ENCODE peak calls at places on chromosomes 5 and 9, in four cellular contexts. One of them, this sample, is unnamed.

GRCh38 chr5:85069659-85070640 is 685.3 kb upstream of the EDIL3 start:
- DNase-seq in astrocyte of the spinal cord: no peak
- DNase-seq in stomach: no peak
- DNase-seq in lower leg skin: no peak
- DNase-seq in this sample: no peak

GRCh38 chr5:122415030-122415429 is 103.0 kb downstream of the SNCAIP start:
- DNase-seq in stomach: no peak
- DNase-seq in lower leg skin: no peak
- DNase-seq in astrocyte of the spinal cord: no peak
- DNase-seq in this sample: no peak

GRCh38 chr9:116278326-116278725 is 124.7 kb downstream of the PAPPA start:
- DNase-seq in lower leg skin: no peak
- DNase-seq in stomach: no peak
- DNase-seq in astrocyte of the spinal cord: peak
- DNase-seq in this sample: no peak

GRCh38 chr9:74499111-74499601 is 2.0 kb downstream of the RORB start:
- DNase-seq in lower leg skin: no peak
- DNase-seq in stomach: no peak
- DNase-seq in astrocyte of the spinal cord: peak
- DNase-seq in this sample: no peak

GRCh38 chr5:31941356-31941755 is 232.8 kb downstream of the GOLPH3 start:
- DNase-seq in astrocyte of the spinal cord: no peak
- DNase-seq in lower leg skin: no peak
- DNase-seq in stomach: no peak
- DNase-seq in this sample: no peak

GRCh38 chr9:70563437-70564204 is 149.2 kb upstream of the KLF9 start:
- DNase-seq in astrocyte of the spinal cord: peak
- DNase-seq in lower leg skin: no peak
- DNase-seq in stomach: no peak
- DNase-seq in this sample: peak

GRCh38 chr5:117103703-117104102 is 529.1 kb upstream of the SEMA6A start:
- DNase-seq in lower leg skin: no peak
- DNase-seq in astrocyte of the spinal cord: no peak
- DNase-seq in stomach: no peak
- DNase-seq in this sample: no peak

GRCh38 chr5:150783422-150783928 is 4.9 kb downstream of the SMIM3 start:
- DNase-seq in lower leg skin: no peak
- DNase-seq in stomach: peak
- DNase-seq in astrocyte of the spinal cord: peak
- DNase-seq in this sample: peak

GRCh38 chr5:140207250-140207954 is 32.4 kb downstream of the CYSTM1 start:
- DNase-seq in astrocyte of the spinal cord: no peak
- DNase-seq in lower leg skin: no peak
- DNase-seq in stomach: no peak
- DNase-seq in this sample: no peak

GRCh38 chr5:170623576-170624181 is 119.9 kb downstream of the KCNIP1 start:
- DNase-seq in lower leg skin: no peak
- DNase-seq in stomach: peak
- DNase-seq in astrocyte of the spinal cord: peak
- DNase-seq in this sample: no peak

GRCh38 chr5:103929310-103930003 is 366.9 kb upstream of the NUDT12 start:
- DNase-seq in astrocyte of the spinal cord: no peak
- DNase-seq in lower leg skin: no peak
- DNase-seq in stomach: no peak
- DNase-seq in this sample: no peak

GRCh38 chr9:131027048-131027871 is 18.3 kb downstream of the LAMC3 start:
- DNase-seq in lower leg skin: no peak
- DNase-seq in astrocyte of the spinal cord: no peak
- DNase-seq in stomach: no peak
- DNase-seq in this sample: no peak

GRCh38 chr5:38364825-38365224 is 106.5 kb downstream of the EGFLAM start:
- DNase-seq in astrocyte of the spinal cord: no peak
- DNase-seq in lower leg skin: no peak
- DNase-seq in stomach: no peak
- DNase-seq in this sample: no peak

GRCh38 chr9:77021928-77022782 is 2.7 kb downstream of the FOXB2 start:
- DNase-seq in lower leg skin: no peak
- DNase-seq in stomach: no peak
- DNase-seq in astrocyte of the spinal cord: no peak
- DNase-seq in this sample: no peak

GRCh38 chr9:71647094-71647591 is 121.2 kb downstream of the CEMIP2 start:
- DNase-seq in astrocyte of the spinal cord: peak
- DNase-seq in lower leg skin: peak
- DNase-seq in stomach: peak
- DNase-seq in this sample: peak

GRCh38 chr5:160747963-160748362 is 104.0 kb downstream of the ATP10B start:
- DNase-seq in stomach: no peak
- DNase-seq in lower leg skin: no peak
- DNase-seq in astrocyte of the spinal cord: no peak
- DNase-seq in this sample: peak

GRCh38 chr9:31372796-31373587 is 1011.5 kb upstream of the ACO1 start:
- DNase-seq in lower leg skin: no peak
- DNase-seq in stomach: no peak
- DNase-seq in astrocyte of the spinal cord: no peak
- DNase-seq in this sample: no peak

GRCh38 chr5:10719965-10720364 is 41.1 kb downstream of the DAP start:
- DNase-seq in lower leg skin: no peak
- DNase-seq in astrocyte of the spinal cord: peak
- DNase-seq in stomach: peak
- DNase-seq in this sample: no peak

GRCh38 chr5:135553688-135554462 is 18.1 kb upstream of the NEUROG1 start:
- DNase-seq in lower leg skin: no peak
- DNase-seq in stomach: peak
- DNase-seq in astrocyte of the spinal cord: no peak
- DNase-seq in this sample: peak

GRCh38 chr9:70410368-70410767 is 4.1 kb downstream of the KLF9 start:
- DNase-seq in stomach: no peak
- DNase-seq in lower leg skin: no peak
- DNase-seq in astrocyte of the spinal cord: peak
- DNase-seq in this sample: no peak

GRCh38 chr9:132077881-132078280 is 1.8 kb downstream of the MED27 start:
- DNase-seq in stomach: no peak
- DNase-seq in lower leg skin: no peak
- DNase-seq in astrocyte of the spinal cord: peak
- DNase-seq in this sample: no peak

GRCh38 chr9:28782630-28783029 is 1209.3 kb upstream of the C9orf72 start:
- DNase-seq in lower leg skin: no peak
- DNase-seq in astrocyte of the spinal cord: no peak
- DNase-seq in stomach: no peak
- DNase-seq in this sample: no peak

GRCh38 chr5:140295414-140295813 is 7.5 kb downstream of the PFDN1 start:
- DNase-seq in lower leg skin: no peak
- DNase-seq in astrocyte of the spinal cord: peak
- DNase-seq in stomach: peak
- DNase-seq in this sample: peak

GRCh38 chr9:124285490-124285889 is 27.7 kb downstream of the NEK6 start:
- DNase-seq in lower leg skin: no peak
- DNase-seq in stomach: no peak
- DNase-seq in astrocyte of the spinal cord: no peak
- DNase-seq in this sample: no peak
- H3K4me3 ChIP-seq in lower leg skin: no peak
- H3K4me3 ChIP-seq in stomach: no peak
- H3K4me3 ChIP-seq in astrocyte of the spinal cord: no peak
- H3K4me3 ChIP-seq in this sample: no peak

GRCh38 chr9:136050266-136050705 is 44.8 kb downstream of the NACC2 start:
- DNase-seq in astrocyte of the spinal cord: peak
- DNase-seq in lower leg skin: peak
- DNase-seq in stomach: no peak
- DNase-seq in this sample: no peak

GRCh38 chr9:136047775-136048559 is 47.1 kb downstream of the NACC2 start:
- DNase-seq in stomach: no peak
- DNase-seq in astrocyte of the spinal cord: no peak
- DNase-seq in lower leg skin: peak
- DNase-seq in this sample: no peak

GRCh38 chr9:136048560-136049411 is 46.3 kb downstream of the NACC2 start:
- DNase-seq in lower leg skin: peak
- DNase-seq in stomach: no peak
- DNase-seq in astrocyte of the spinal cord: no peak
- DNase-seq in this sample: no peak

GRCh38 chr9:136050706-136051567 is 44.2 kb downstream of the NACC2 start:
- DNase-seq in stomach: no peak
- DNase-seq in lower leg skin: peak
- DNase-seq in astrocyte of the spinal cord: peak
- DNase-seq in this sample: no peak

GRCh38 chr9:136049451-136050265 is 45.4 kb downstream of the NACC2 start:
- DNase-seq in lower leg skin: peak
- DNase-seq in stomach: no peak
- DNase-seq in astrocyte of the spinal cord: no peak
- DNase-seq in this sample: no peak
- H3K4me3 ChIP-seq in lower leg skin: no peak
- H3K4me3 ChIP-seq in stomach: no peak
- H3K4me3 ChIP-seq in astrocyte of the spinal cord: peak
- H3K4me3 ChIP-seq in this sample: no peak

DNA sequence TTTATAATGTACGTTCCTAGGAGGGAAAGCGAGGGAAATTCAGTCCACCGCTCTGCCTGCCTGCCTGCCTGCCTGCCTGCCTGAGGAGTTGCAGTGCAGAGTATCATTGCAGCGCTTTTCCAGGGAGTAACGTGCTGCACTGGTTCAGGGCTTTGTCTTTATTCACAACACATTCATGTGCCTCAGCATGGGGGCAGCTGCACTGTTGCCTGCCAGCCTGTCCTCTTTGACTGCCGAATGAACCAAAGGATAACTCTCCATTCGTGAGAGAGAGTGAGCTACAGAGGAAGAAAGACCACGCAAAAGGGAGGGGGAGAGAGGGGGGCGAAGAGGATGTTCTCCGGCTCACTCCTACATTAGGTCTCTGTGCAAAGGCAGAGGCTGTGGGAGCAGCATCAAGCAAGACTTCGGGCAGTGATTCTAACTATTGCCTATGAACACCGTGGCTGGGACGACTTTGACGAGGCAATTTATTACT is 791.2 kb downstream of the MAT2B start:
- DNase-seq in lower leg skin: no peak
- DNase-seq in stomach: no peak
- DNase-seq in astrocyte of the spinal cord: peak
- DNase-seq in this sample: no peak
- H3K4me3 ChIP-seq in lower leg skin: no peak
- H3K4me3 ChIP-seq in stomach: no peak
- H3K4me3 ChIP-seq in astrocyte of the spinal cord: peak
- H3K4me3 ChIP-seq in this sample: no peak

DNA sequence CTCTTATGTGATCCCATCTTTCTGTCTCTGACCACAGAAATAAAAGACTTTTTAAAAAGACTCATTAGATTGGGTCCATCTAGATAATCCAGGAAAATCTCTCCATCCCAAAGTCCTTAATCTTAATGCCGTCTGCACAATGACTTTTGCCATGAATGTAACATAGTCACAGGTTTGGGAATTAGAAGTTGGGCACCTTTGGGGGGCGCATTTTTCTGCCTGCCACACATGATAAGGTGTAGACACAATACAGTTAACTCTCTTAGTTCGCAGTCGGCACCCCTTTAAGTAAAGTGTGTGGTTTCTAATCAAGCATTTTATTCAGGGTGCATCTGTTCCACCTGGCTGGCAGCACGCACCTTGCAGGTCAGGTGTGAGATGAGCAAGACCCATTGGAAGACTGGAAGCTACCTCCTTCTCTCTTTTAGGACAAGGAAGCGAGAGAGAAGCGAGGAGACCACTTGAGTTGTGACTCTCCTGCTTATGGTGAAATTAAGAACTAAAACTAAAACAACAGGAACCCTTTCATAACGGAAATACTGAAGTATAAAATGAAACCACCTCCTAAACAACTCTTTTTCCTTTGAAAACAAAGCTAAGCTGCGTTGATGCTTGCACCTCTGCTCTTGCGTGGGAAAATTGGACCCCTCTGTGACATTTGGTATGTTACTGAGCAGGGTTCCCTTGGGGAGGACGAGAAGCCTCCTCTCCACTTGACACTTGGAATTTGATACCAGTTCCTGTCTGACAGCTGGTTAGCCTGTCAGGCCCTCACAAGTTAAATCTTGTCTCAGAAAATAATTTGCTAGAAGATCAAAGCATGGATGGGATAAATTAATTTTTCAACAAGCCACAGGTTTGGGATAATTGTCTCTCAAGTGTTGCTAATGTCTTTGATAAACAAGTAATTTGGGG is 304.6 kb upstream of the DMRT1 start:
- DNase-seq in astrocyte of the spinal cord: no peak
- DNase-seq in lower leg skin: no peak
- DNase-seq in stomach: no peak
- DNase-seq in this sample: no peak
- H3K4me3 ChIP-seq in astrocyte of the spinal cord: no peak
- H3K4me3 ChIP-seq in lower leg skin: no peak
- H3K4me3 ChIP-seq in stomach: no peak
- H3K4me3 ChIP-seq in this sample: no peak

GRCh38 chr5:78360674-78361225 is 333 bp downstream of the SCAMP1 start:
- DNase-seq in lower leg skin: peak
- DNase-seq in stomach: peak
- DNase-seq in astrocyte of the spinal cord: no peak
- DNase-seq in this sample: peak
- H3K4me3 ChIP-seq in lower leg skin: peak
- H3K4me3 ChIP-seq in stomach: peak
- H3K4me3 ChIP-seq in astrocyte of the spinal cord: peak
- H3K4me3 ChIP-seq in this sample: peak

GRCh38 chr5:172769598-172770373 is 1.2 kb downstream of the DUSP1 start:
- DNase-seq in lower leg skin: peak
- DNase-seq in astrocyte of the spinal cord: peak
- DNase-seq in stomach: no peak
- DNase-seq in this sample: peak

GRCh38 chr5:172770374-172770674 is 671 bp downstream of the DUSP1 start:
- DNase-seq in astrocyte of the spinal cord: peak
- DNase-seq in stomach: no peak
- DNase-seq in lower leg skin: peak
- DNase-seq in this sample: no peak

GRCh38 chr5:172769324-172769597 is 1.7 kb downstream of the DUSP1 start:
- DNase-seq in lower leg skin: no peak
- DNase-seq in stomach: no peak
- DNase-seq in astrocyte of the spinal cord: no peak
- DNase-seq in this sample: no peak

GRCh38 chr5:172768098-172768572 is 2.9 kb downstream of the DUSP1 start:
- DNase-seq in lower leg skin: no peak
- DNase-seq in stomach: no peak
- DNase-seq in astrocyte of the spinal cord: no peak
- DNase-seq in this sample: no peak

GRCh38 chr5:172768573-172769323 is 2.2 kb downstream of the DUSP1 start:
- DNase-seq in lower leg skin: peak
- DNase-seq in astrocyte of the spinal cord: peak
- DNase-seq in stomach: peak
- DNase-seq in this sample: peak
- H3K4me3 ChIP-seq in lower leg skin: peak
- H3K4me3 ChIP-seq in astrocyte of the spinal cord: peak
- H3K4me3 ChIP-seq in stomach: peak
- H3K4me3 ChIP-seq in this sample: peak

This sample was measured in transverse colon.